ENCODE peak calls at places on chromosomes 5 and 9, in six cellular contexts. One of them, this sample, is unnamed.
A peak's percentile ranks its signal among the peaks of the same experiment; 100 is the strongest.

GRCh38 chr5:160287378-160288051 is 24.8 kb downstream of the CCNJL start:
- DNase-seq in left kidney: peak; percentile 68
- DNase-seq in fibroblast of pulmonary artery: peak; percentile 33
- DNase-seq in activated CD8-positive, alpha-beta memory T cell treated with anti-CD3 and anti-CD28 coated beads, Interleukin-2, amount 10 ng/mL, durations not matched to agents 7 days and 5 days: no peak
- DNase-seq in endothelial cell of umbilical vein: peak; percentile 80
- DNase-seq in stimulated activated CD8-positive, alpha-beta memory T cell treated with anti-CD3 and anti-CD28 coated beads, Interleukin-2, amount 100 ng/mL, for 48 hours: no peak
- DNase-seq in this sample: peak; percentile 58

GRCh38 chr9:105679406-105680022 is 14.8 kb upstream of the TMEM38B start:
- DNase-seq in left kidney: no peak
- DNase-seq in fibroblast of pulmonary artery: no peak
- DNase-seq in activated CD8-positive, alpha-beta memory T cell treated with anti-CD3 and anti-CD28 coated beads, Interleukin-2, amount 10 ng/mL, durations not matched to agents 7 days and 5 days: no peak
- DNase-seq in endothelial cell of umbilical vein: no peak
- DNase-seq in stimulated activated CD8-positive, alpha-beta memory T cell treated with anti-CD3 and anti-CD28 coated beads, Interleukin-2, amount 100 ng/mL, for 48 hours: no peak
- DNase-seq in this sample: no peak

GRCh38 chr5:148970228-148970627 is 92.6 kb downstream of the SH3TC2 start:
- DNase-seq in left kidney: peak; percentile 7
- DNase-seq in fibroblast of pulmonary artery: no peak
- DNase-seq in activated CD8-positive, alpha-beta memory T cell treated with anti-CD3 and anti-CD28 coated beads, Interleukin-2, amount 10 ng/mL, durations not matched to agents 7 days and 5 days: no peak
- DNase-seq in endothelial cell of umbilical vein: no peak
- DNase-seq in stimulated activated CD8-positive, alpha-beta memory T cell treated with anti-CD3 and anti-CD28 coated beads, Interleukin-2, amount 100 ng/mL, for 48 hours: no peak
- DNase-seq in this sample: peak; percentile 75

GRCh38 chr9:137441289-137441934 is at the start of gene ENTPD8:
- DNase-seq in left kidney: peak; percentile 79
- DNase-seq in fibroblast of pulmonary artery: no peak
- DNase-seq in activated CD8-positive, alpha-beta memory T cell treated with anti-CD3 and anti-CD28 coated beads, Interleukin-2, amount 10 ng/mL, durations not matched to agents 7 days and 5 days: no peak
- DNase-seq in endothelial cell of umbilical vein: no peak
- DNase-seq in stimulated activated CD8-positive, alpha-beta memory T cell treated with anti-CD3 and anti-CD28 coated beads, Interleukin-2, amount 100 ng/mL, for 48 hours: no peak
- DNase-seq in this sample: no peak

GRCh38 chr5:124746916-124747769 is 704 bp upstream of the ZNF608 start:
- DNase-seq in left kidney: peak; percentile 98
- DNase-seq in fibroblast of pulmonary artery: peak; percentile 98
- DNase-seq in activated CD8-positive, alpha-beta memory T cell treated with anti-CD3 and anti-CD28 coated beads, Interleukin-2, amount 10 ng/mL, durations not matched to agents 7 days and 5 days: no peak
- DNase-seq in endothelial cell of umbilical vein: peak; percentile 95
- DNase-seq in stimulated activated CD8-positive, alpha-beta memory T cell treated with anti-CD3 and anti-CD28 coated beads, Interleukin-2, amount 100 ng/mL, for 48 hours: no peak
- DNase-seq in this sample: peak; percentile 94

GRCh38 chr5:87308024-87308423 is 40.3 kb downstream of the RASA1 start:
- DNase-seq in left kidney: no peak
- DNase-seq in fibroblast of pulmonary artery: no peak
- DNase-seq in activated CD8-positive, alpha-beta memory T cell treated with anti-CD3 and anti-CD28 coated beads, Interleukin-2, amount 10 ng/mL, durations not matched to agents 7 days and 5 days: no peak
- DNase-seq in endothelial cell of umbilical vein: no peak
- DNase-seq in stimulated activated CD8-positive, alpha-beta memory T cell treated with anti-CD3 and anti-CD28 coated beads, Interleukin-2, amount 100 ng/mL, for 48 hours: no peak
- DNase-seq in this sample: no peak

GRCh38 chr5:135493406-135494180 is 41.4 kb upstream of the TIFAB start:
- DNase-seq in left kidney: no peak
- DNase-seq in fibroblast of pulmonary artery: peak; percentile 70
- DNase-seq in activated CD8-positive, alpha-beta memory T cell treated with anti-CD3 and anti-CD28 coated beads, Interleukin-2, amount 10 ng/mL, durations not matched to agents 7 days and 5 days: no peak
- DNase-seq in endothelial cell of umbilical vein: no peak
- DNase-seq in stimulated activated CD8-positive, alpha-beta memory T cell treated with anti-CD3 and anti-CD28 coated beads, Interleukin-2, amount 100 ng/mL, for 48 hours: no peak
- DNase-seq in this sample: no peak

GRCh38 chr5:553874-554273 is 29.6 kb upstream of the SLC9A3 start:
- DNase-seq in left kidney: no peak
- DNase-seq in fibroblast of pulmonary artery: peak; percentile 12
- DNase-seq in activated CD8-positive, alpha-beta memory T cell treated with anti-CD3 and anti-CD28 coated beads, Interleukin-2, amount 10 ng/mL, durations not matched to agents 7 days and 5 days: peak; percentile 34
- DNase-seq in endothelial cell of umbilical vein: no peak
- DNase-seq in stimulated activated CD8-positive, alpha-beta memory T cell treated with anti-CD3 and anti-CD28 coated beads, Interleukin-2, amount 100 ng/mL, for 48 hours: no peak
- DNase-seq in this sample: no peak

GRCh38 chr9:135275926-135276289 is 188.4 kb downstream of the OLFM1 start:
- DNase-seq in left kidney: no peak
- DNase-seq in fibroblast of pulmonary artery: no peak
- DNase-seq in activated CD8-positive, alpha-beta memory T cell treated with anti-CD3 and anti-CD28 coated beads, Interleukin-2, amount 10 ng/mL, durations not matched to agents 7 days and 5 days: no peak
- DNase-seq in endothelial cell of umbilical vein: no peak
- DNase-seq in stimulated activated CD8-positive, alpha-beta memory T cell treated with anti-CD3 and anti-CD28 coated beads, Interleukin-2, amount 100 ng/mL, for 48 hours: no peak
- DNase-seq in this sample: no peak